ENCODE peak calls at places on chromosomes 4 and X, in nine cellular contexts. F is Ammon's horn; B is glutamatergic neuron; A is skeletal muscle cell; K is DMS 273 treated with DMSO at 0.1 percent for 48 hours; W is right atrium auricular region; U is activated naive CD4-positive, alpha-beta T cell; G is activated T-cell treated with anti-CD3 and anti-CD28 coated beads, Interleukin-2, amount 50 U/mL, for 4 hours; J is progenitor cell of endocrine pancreas. O is an unnamed sample.
A peak's percentile ranks its signal among the peaks of the same experiment; 100 is the strongest.

GRCh38 chrX:152945021-152945979 is 47.4 kb downstream of the ZNF185 start:
- DNase-seq in U (no peak), F (no peak), W (no peak), B (no peak), A (no peak), J (no peak), G (no peak), K (no peak), O (no peak)

GRCh38 chr4:77581724-77582123 is 23.9 kb upstream of the CXCL13 start:
- DNase-seq in W (no peak), U (no peak), B (no peak), J (no peak), A (no peak), F (no peak), K (no peak), G (no peak), O (no peak)

GRCh38 chrX:41189156-41189555 is 103.9 kb downstream of the USP9X start:
- DNase-seq in G (no peak), U (no peak), W (no peak), J (no peak), B (no peak), A (no peak), K (no peak), F (no peak), O (no peak)

GRCh38 chr4:184261246-184261645 is 43.6 kb upstream of the ENPP6 start:
- DNase-seq in A (no peak), F (no peak), G (no peak), J (no peak), U (no peak), K (no peak), W (no peak), B (no peak), O (no peak)

GRCh38 chrX:136630881-136631280 is 17.1 kb upstream of the CD40LG start:
- DNase-seq in J (no peak), A (no peak), G (no peak), B (no peak), W (no peak), K (no peak), F (no peak), U (no peak), O (no peak)

GRCh38 chr4:150782311-150782710 is 200.4 kb downstream of the MAB21L2 start:
- DNase-seq in J (no peak), F (peak; percentile 32), B (no peak), A (no peak), G (no peak), K (peak; percentile 21), U (no peak), W (no peak), O (no peak)

GRCh38 chr4:25654031-25654970 is 1.4 kb upstream of the SLC34A2 start:
- DNase-seq in K (no peak), W (no peak), U (no peak), J (no peak), B (no peak), F (no peak), A (no peak), G (no peak), O (no peak)

GRCh38 chr4:129988957-129989356 is 893.0 kb downstream of the C4orf33 start:
- DNase-seq in F (no peak), A (no peak), W (no peak), U (no peak), B (no peak), K (no peak), G (no peak), J (no peak), O (no peak)

GRCh38 chrX:138775501-138775900 is 64.0 kb upstream of the FGF13 start:
- DNase-seq in W (no peak), G (no peak), K (no peak), B (no peak), J (no peak), U (no peak), A (no peak), F (peak; percentile 31), O (peak; percentile 23)

GRCh38 chr4:70903282-70903603 is 1.1 kb downstream of the MOB1B start:
- DNase-seq in G (no peak), A (no peak), K (no peak), J (no peak), B (no peak), F (peak; percentile 18), W (no peak), U (no peak), O (no peak)

GRCh38 chr4:85776579-85776978 is 301.6 kb downstream of the ARHGAP24 start:
- DNase-seq in G (no peak), W (no peak), B (no peak), A (no peak), F (no peak), K (no peak), J (no peak), U (no peak), O (no peak)

GRCh38 chrX:56726609-56727008 is 2.4 kb upstream of the NBDY start:
- DNase-seq in W (no peak), J (no peak), U (no peak), K (peak; percentile 23), G (no peak), A (no peak), F (peak; percentile 67), B (no peak), O (peak; percentile 58)

O was measured in NB4.